ENCODE peak calls at places on chromosomes 6 and 20, in five cellular contexts. H is right lobe of liver, M is lower lobe of right lung, N is upper lobe of right lung, E is BE2C. W is an unnamed sample. For H3K4me1, the result is how much of the 10 kb centered on the place peaks cover.

GRCh38 chr6:115945306-115945705 is 115.4 kb downstream of the FRK start:
- DNase-seq in E (no peak), H (no peak), M (no peak), N (no peak), W (no peak)

GRCh38 chr6:158481612-158482473 is 78.0 kb upstream of the TMEM181 start:
- DNase-seq in M (no peak), E (no peak), N (no peak), H (no peak), W (no peak)

GRCh38 chr20:7520361-7520760 is 419.9 kb downstream of the HAO1 start:
- DNase-seq in N (no peak), H (no peak), M (no peak), E (no peak), W (no peak)

GRCh38 chr6:68572525-68572924 is 62.6 kb upstream of the ADGRB3 start:
- DNase-seq in M (no peak), N (no peak), H (no peak), E (peak), W (no peak)

GRCh38 chr6:31837612-31838553 is 10.3 kb downstream of the HSPA1B start:
- DNase-seq in N (no peak), M (no peak), H (no peak), E (no peak), W (no peak)

GRCh38 chr20:56091635-56092180 is 86.4 kb upstream of the CBLN4 start:
- DNase-seq in E (no peak), M (no peak), N (no peak), H (no peak), W (no peak)

GRCh38 chr6:1348675-1349074 is 36.8 kb downstream of the FOXQ1 start:
- DNase-seq in M (peak), E (no peak), H (no peak), N (no peak), W (no peak)

GRCh38 chr6:51077967-51078518 is 259.4 kb downstream of the TFAP2B start:
- DNase-seq in E (peak), H (no peak), M (no peak), N (no peak), W (no peak)

GRCh38 chr6:4185419-4185818 is 50.0 kb upstream of the ECI2 start:
- DNase-seq in E (no peak), N (no peak), M (no peak), H (no peak), W (no peak)

GRCh38 chr6:3405679-3406078 is 51.2 kb downstream of the SLC22A23 start:
- DNase-seq in M (no peak), H (no peak), N (no peak), E (no peak), W (no peak)

GRCh38 chr6:143731789-143732188 is 54.0 kb downstream of the PHACTR2 start:
- DNase-seq in E (no peak), N (no peak), M (no peak), H (no peak), W (no peak)

GRCh38 chr20:13355386-13355785 is 134.3 kb downstream of the ISM1 start:
- DNase-seq in M (no peak), N (no peak), E (no peak), H (no peak), W (no peak)

GRCh38 chr6:28587011-28587745 is 61.5 kb downstream of the GPX5 start:
- DNase-seq in H (peak), M (peak), E (peak), N (peak), W (no peak)

GRCh38 chr6:80425089-80425823 is 318.8 kb downstream of the BCKDHB start:
- DNase-seq in H (no peak), M (no peak), N (no peak), E (no peak), W (no peak)

GRCh38 chr6:151702851-151703629 is 104.4 kb upstream of the ESR1 start:
- DNase-seq in M (no peak), H (no peak), N (no peak), E (no peak), W (no peak)

GRCh38 chr6:164303092-164304007 is 888.8 kb downstream of the QKI start:
- DNase-seq in H (no peak), M (no peak), E (no peak), N (no peak), W (peak)

GRCh38 chr6:162100091-162100490 is 627.5 kb downstream of the PRKN start:
- DNase-seq in H (no peak), N (no peak), M (no peak), E (no peak), W (no peak)

GRCh38 chr6:2157441-2158127 is 87.8 kb downstream of the GMDS start:
- DNase-seq in M (no peak), E (no peak), H (no peak), N (no peak), W (no peak)

GRCh38 chr6:154399097-154399496 is 42.5 kb upstream of the IPCEF1 start:
- DNase-seq in N (no peak), E (no peak), M (no peak), H (no peak), W (no peak)

GRCh38 chr6:6466967-6467761 is 121.4 kb upstream of the LY86 start:
- DNase-seq in E (no peak), N (no peak), H (no peak), M (no peak), W (no peak)

GRCh38 chr20:45817652-45818194 is 5.3 kb downstream of the UBE2C start:
- DNase-seq in E (no peak), M (no peak), H (no peak), N (no peak), W (no peak)

GRCh38 chr6:42766163-42766670 is 15.6 kb upstream of the BICRAL start:
- DNase-seq in N (no peak), E (no peak), H (no peak), M (no peak), W (no peak)

GRCh38 chr20:53768329-53768728 is 174.7 kb upstream of the ZNF217 start:
- DNase-seq in E (no peak), N (no peak), H (no peak), M (no peak), W (no peak)

GRCh38 chr6:142013875-142014495 is 118.7 kb upstream of the GJE1 start:
- DNase-seq in H (no peak), E (no peak), N (no peak), M (no peak), W (no peak)

GRCh38 chr6:3294921-3295871 is 36.4 kb downstream of the PSMG4 start:
- DNase-seq in N (peak), E (peak), H (peak), M (no peak), W (no peak)

GRCh38 chr20:4604580-4604979 is 117.1 kb upstream of the PRND start:
- DNase-seq in H (no peak), N (no peak), E (no peak), M (no peak), W (no peak)

DNA sequence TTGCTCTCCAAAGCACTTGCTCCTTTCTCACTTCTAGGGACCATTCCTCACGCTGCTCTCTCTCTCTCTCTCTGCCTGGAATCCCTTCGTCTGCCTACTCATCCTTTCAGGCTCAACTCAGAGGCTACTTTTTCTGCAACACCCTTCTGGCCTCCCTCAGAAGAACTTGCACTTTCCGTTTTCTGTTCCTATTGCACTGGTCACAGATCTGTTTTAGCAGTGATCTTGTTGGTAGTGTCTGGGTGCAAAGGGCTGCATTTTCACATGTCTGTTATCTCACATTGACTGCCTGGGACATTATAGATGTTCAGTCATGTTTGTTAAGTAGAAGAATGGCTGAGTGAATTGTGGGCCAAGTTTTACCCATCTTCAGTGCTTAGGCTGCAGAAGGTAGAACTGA is 63.5 kb downstream of the RIN2 start:
- DNase-seq in H (no peak), E (no peak), M (no peak), N (no peak), W (no peak)
- H3K4me1 ChIP-seq in H (under half), E (under half), M (under half), N (under half), W (under half)

DNA sequence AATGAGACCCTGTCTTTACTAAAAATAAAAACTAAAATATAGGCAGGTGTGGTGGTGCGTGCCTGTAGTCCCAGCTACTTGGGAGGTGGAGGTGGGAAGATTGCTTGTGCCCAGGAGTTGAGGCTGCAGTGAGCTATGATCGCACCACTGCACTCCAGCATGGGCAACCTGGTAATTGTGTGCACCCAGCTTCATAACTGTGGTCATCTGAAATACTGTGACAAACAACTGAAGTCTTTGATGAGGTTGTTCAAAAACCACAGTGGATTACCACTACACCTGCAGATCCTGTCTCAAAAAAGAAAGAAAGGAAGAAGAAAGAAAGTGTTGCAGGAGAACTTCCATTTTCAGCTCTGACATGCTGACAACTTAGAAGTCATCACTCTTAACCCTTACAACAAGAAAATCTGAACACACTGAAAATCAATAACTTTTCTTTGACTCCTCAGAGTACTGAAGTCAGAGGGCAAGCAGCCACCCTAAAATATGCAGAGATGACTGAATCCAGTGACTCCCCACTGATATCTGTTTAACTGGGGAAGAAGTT is 13.8 kb upstream of the ZBP1 start:
- DNase-seq in H (no peak), N (no peak), M (no peak), E (no peak), W (no peak)
- H3K4me1 ChIP-seq in H (under half), N (under half), M (under half), E (under half), W (under half)

DNA sequence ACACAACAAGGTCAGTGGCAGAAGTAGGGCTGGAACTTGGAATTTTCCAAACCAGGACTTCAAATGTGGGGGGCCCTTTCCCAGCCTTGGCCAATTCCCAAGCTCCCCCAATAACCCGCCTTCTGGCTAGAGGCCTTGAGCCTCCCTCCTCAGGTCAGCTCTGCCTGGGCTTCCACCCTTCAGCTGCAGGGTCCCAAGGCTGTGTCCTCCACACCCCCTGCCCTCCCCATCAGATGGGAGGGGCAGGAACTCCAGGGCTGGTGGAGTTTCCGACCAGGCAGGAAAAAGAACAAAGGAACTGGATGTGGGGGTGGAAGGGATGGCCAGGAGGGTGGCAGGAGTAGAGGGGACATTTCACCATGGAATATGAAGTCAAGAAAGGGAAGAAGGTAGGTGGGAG is at the start of gene CCM2L:
- DNase-seq in H (no peak), M (peak), N (no peak), E (no peak), W (no peak)
- H3K4me1 ChIP-seq in H (under half), M (under half), N (under half), E (under half), W (under half)

GRCh38 chr6:41446907-41447545 is 99.2 kb upstream of the FOXP4 start:
- DNase-seq in N (no peak), M (no peak), H (no peak), E (no peak), W (no peak)
- H3K4me1 ChIP-seq in N (under half), M (under half), H (under half), E (under half), W (under half)

GRCh38 chr20:32329817-32330554 is 28.1 kb upstream of the ASXL1 start:
- DNase-seq in N (no peak), M (no peak), E (no peak), H (no peak), W (no peak)
- H3K4me1 ChIP-seq in N (under half), M (under half), E (under half), H (under half), W (under half)

GRCh38 chr6:17542243-17542642 is 57.9 kb upstream of the FAM8A1 start:
- DNase-seq in N (no peak), E (no peak), H (no peak), M (no peak), W (no peak)
- H3K4me1 ChIP-seq in N (under half), E (under half), H (under half), M (under half), W (under half)

GRCh38 chr20:39829713-39830112 is 859.3 kb downstream of the MAFB start:
- DNase-seq in M (no peak), E (no peak), H (no peak), N (no peak), W (no peak)
- H3K4me1 ChIP-seq in M (under half), E (under half), H (under half), N (under half), W (under half)

GRCh38 chr6:14722001-14722567 is 523.8 kb upstream of the JARID2 start:
- DNase-seq in E (no peak), N (no peak), M (no peak), H (no peak), W (no peak)
- H3K4me1 ChIP-seq in E (under half), N (under half), M (under half), H (under half), W (under half)

W was measured in tibial artery.